ENCODE peak calls at places on chromosome 1, in four cellular contexts. M, G, N and R are unnamed samples.

GRCh38 chr1:3628445-3628844 is 3.6 kb downstream of the TPRG1L start:
- DNase-seq in G (no peak), M (no peak), N (no peak), R (no peak)

GRCh38 chr1:48735753-48736152 is 40.9 kb downstream of the BEND5 start:
- DNase-seq in G (no peak), M (no peak), N (no peak), R (no peak)

GRCh38 chr1:19845166-19845954 is 30.3 kb upstream of the RNF186 start:
- DNase-seq in N (no peak), M (no peak), G (no peak), R (no peak)

GRCh38 chr1:246583448-246584185 is 17.4 kb downstream of the CNST start:
- DNase-seq in M (peak; percentile 0), N (no peak), G (peak; percentile 75), R (no peak)

GRCh38 chr1:236622407-236622806 is 18.1 kb upstream of the HEATR1 start:
- DNase-seq in N (no peak), M (no peak), G (no peak), R (no peak)

GRCh38 chr1:92291372-92291999 is 7.3 kb downstream of the GLMN start:
- DNase-seq in N (no peak), G (no peak), M (peak; percentile 70), R (no peak)

GRCh38 chr1:200409203-200409760 is 554 bp downstream of the ZNF281 start:
- DNase-seq in G (no peak), N (peak; percentile 17), M (peak; percentile 19), R (peak; percentile 44)

GRCh38 chr1:22880174-22880601 is 92.5 kb downstream of the LACTBL1 start:
- DNase-seq in M (no peak), G (no peak), N (no peak), R (no peak)

GRCh38 chr1:116408193-116408592 is 35.1 kb downstream of the ATP1A1 start:
- DNase-seq in M (no peak), G (no peak), N (no peak), R (no peak)

GRCh38 chr1:229768232-229768631 is 142.2 kb downstream of the URB2 start:
- DNase-seq in G (no peak), N (no peak), M (peak; percentile 85), R (no peak)